ENCODE peak calls at places on chromosomes 7 and 10, in four cellular contexts. E is IMR-90, L is HepG2, A is K562. Z is an unnamed sample.

GRCh38 chr10:91410638-91411367 is 659 bp downstream of the HECTD2 start:
- DNase-seq in L (no peak), E (peak), A (peak), Z (peak)

GRCh38 chr10:77176224-77176623 is 461.4 kb downstream of the KCNMA1 start:
- DNase-seq in E (no peak), A (no peak), L (no peak), Z (no peak)

GRCh38 chr10:94747838-94748237 is 14.6 kb upstream of the CYP2C19 start:
- DNase-seq in E (no peak), A (no peak), L (no peak), Z (peak)

GRCh38 chr7:35004531-35005096 is 32.7 kb downstream of the DPY19L1 start:
- DNase-seq in A (peak), E (peak), L (peak), Z (peak)

GRCh38 chr10:60175418-60175817 is 214.3 kb downstream of the ANK3 start:
- DNase-seq in L (no peak), E (peak), A (peak), Z (peak)

GRCh38 chr7:73354196-73354595 is 26.2 kb downstream of the FKBP6 start:
- DNase-seq in L (no peak), A (no peak), E (no peak), Z (no peak)

GRCh38 chr10:122030200-122030552 is 41.2 kb downstream of the TACC2 start:
- DNase-seq in A (no peak), L (no peak), E (no peak), Z (peak)

GRCh38 chr10:100238429-100238828 is 9.0 kb upstream of the CHUK start:
- DNase-seq in E (no peak), L (no peak), A (no peak), Z (no peak)

GRCh38 chr7:5428470-5429252 is 5.0 kb upstream of the TNRC18 start:
- DNase-seq in A (peak), L (peak), E (peak), Z (no peak)

GRCh38 chr10:128072941-128073615 is 53.1 kb downstream of the MKI67 start:
- DNase-seq in L (no peak), A (no peak), E (no peak), Z (no peak)

GRCh38 chr10:665579-666091 is 23.8 kb downstream of the DIP2C start:
- DNase-seq in L (no peak), E (peak), A (no peak), Z (no peak)

GRCh38 chr7:131186816-131187215 is 140.9 kb upstream of the MKLN1 start:
- DNase-seq in A (no peak), E (no peak), L (no peak), Z (no peak)

GRCh38 chr7:158617737-158618128 is 30.1 kb upstream of the PTPRN2 start:
- DNase-seq in A (peak), L (no peak), E (peak), Z (no peak)

GRCh38 chr7:43895847-43896415 is 10.5 kb downstream of the URGCP start:
- DNase-seq in A (no peak), E (no peak), L (no peak), Z (no peak)

GRCh38 chr7:73557108-73557396 is 438 bp downstream of the BCL7B start:
- DNase-seq in A (peak), E (peak), L (peak), Z (peak)

GRCh38 chr10:82267960-82268359 is 393.0 kb downstream of the NRG3 start:
- DNase-seq in A (no peak), L (no peak), E (no peak), Z (no peak)

GRCh38 chr7:100884741-100885439 is 4.6 kb downstream of the UFSP1 start:
- DNase-seq in L (no peak), A (no peak), E (no peak), Z (no peak)

GRCh38 chr10:97136744-97137143 is 49.0 kb downstream of the SLIT1 start:
- DNase-seq in L (no peak), A (no peak), E (no peak), Z (no peak)

GRCh38 chr10:91495402-91495801 is 85.3 kb downstream of the HECTD2 start:
- DNase-seq in L (no peak), A (no peak), E (peak), Z (no peak)

GRCh38 chr10:91590904-91591791 is 41.7 kb downstream of the PPP1R3C start:
- DNase-seq in L (no peak), E (peak), A (peak), Z (peak)

GRCh38 chr7:12257582-12257981 is 46.5 kb downstream of the TMEM106B start:
- DNase-seq in A (peak), E (peak), L (peak), Z (no peak)

GRCh38 chr10:3525832-3526449 is 259.1 kb downstream of the KLF6 start:
- DNase-seq in L (peak), E (peak), A (peak), Z (peak)
- TF ChIP-seq USF2 in L (no peak), E (peak), A (no peak), Z (no peak)

GRCh38 chr7:40470817-40471216 is 336.0 kb downstream of the SUGCT start:
- DNase-seq in E (peak), A (no peak), L (no peak), Z (no peak)

GRCh38 chr7:40470111-40470736 is 335.4 kb downstream of the SUGCT start:
- DNase-seq in A (no peak), L (peak), E (peak), Z (no peak)

GRCh38 chr7:40474790-40475680 is 340.2 kb downstream of the SUGCT start:
- DNase-seq in L (no peak), A (no peak), E (no peak), Z (no peak)

GRCh38 chr7:40471891-40472290 is 337.1 kb downstream of the SUGCT start:
- DNase-seq in A (no peak), L (no peak), E (no peak), Z (no peak)

DNA sequence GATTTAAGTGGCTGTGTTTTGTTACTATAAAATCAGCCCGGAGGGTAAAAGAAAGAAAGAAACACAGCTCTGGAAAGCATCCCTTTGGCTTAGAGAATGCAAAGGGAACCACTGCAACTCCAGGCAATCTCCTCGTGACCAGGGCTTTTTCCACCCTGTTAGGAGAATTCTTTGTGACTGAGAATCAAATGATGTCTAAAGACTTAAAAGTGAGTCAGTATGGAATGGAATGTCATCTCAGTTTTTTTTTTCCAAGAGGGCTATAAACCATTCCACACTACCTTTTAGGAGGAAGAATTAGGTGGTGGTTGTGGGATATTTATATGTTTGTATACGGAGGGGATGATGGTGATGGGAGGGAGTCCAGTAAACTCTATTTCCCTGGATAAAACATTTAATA is 334.7 kb downstream of the SUGCT start:
- DNase-seq in L (no peak), E (peak), A (no peak), Z (no peak)
- TF ChIP-seq CEBPB in L (no peak), E (peak), A (no peak), Z (no peak)

GRCh38 chr10:43076876-43077420 is at the start of gene RET:
- DNase-seq in A (peak), L (no peak), E (no peak), Z (peak)
- TF ChIP-seq USF2 in A (no peak), L (no peak), E (no peak), Z (no peak)

DNA sequence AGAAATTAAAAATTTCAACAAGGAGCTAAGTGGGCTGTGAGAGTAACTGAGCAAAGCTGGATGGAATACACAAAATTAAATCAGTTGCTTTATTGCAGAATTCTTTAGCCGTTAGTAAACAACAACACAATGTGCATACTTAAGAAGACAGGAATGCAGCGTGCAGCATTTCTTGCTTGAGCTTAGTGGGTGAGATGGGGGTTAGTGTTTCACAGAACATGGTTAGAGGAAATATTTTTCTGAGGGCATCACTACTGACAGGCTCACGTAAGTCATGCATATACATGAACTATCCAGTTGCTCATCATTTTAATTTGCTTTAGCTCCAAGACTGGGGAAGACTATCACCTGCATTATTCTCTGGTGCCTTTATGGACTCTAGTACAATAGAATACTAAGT is 80.8 kb downstream of the CD36 start:
- DNase-seq in A (no peak), E (peak), L (no peak), Z (no peak)
- TF ChIP-seq CEBPB in A (no peak), E (no peak), L (no peak), Z (no peak)

GRCh38 chr10:113087082-113088029 is 137.3 kb downstream of the TCF7L2 start:
- DNase-seq in L (peak), A (peak), E (peak), Z (peak)
- TF ChIP-seq USF2 in L (no peak), A (no peak), E (peak), Z (no peak)

GRCh38 chr10:133262696-133263095 is 14.0 kb downstream of the ADAM8 start:
- DNase-seq in L (no peak), A (no peak), E (no peak), Z (no peak)

GRCh38 chr10:133259603-133259992 is 17.1 kb downstream of the ADAM8 start:
- DNase-seq in L (no peak), A (no peak), E (no peak), Z (no peak)

GRCh38 chr10:133261726-133262325 is 14.8 kb downstream of the ADAM8 start:
- DNase-seq in A (peak), L (no peak), E (peak), Z (peak)

GRCh38 chr10:133258818-133259602 is 17.7 kb downstream of the ADAM8 start:
- DNase-seq in E (peak), A (peak), L (peak), Z (peak)

DNA sequence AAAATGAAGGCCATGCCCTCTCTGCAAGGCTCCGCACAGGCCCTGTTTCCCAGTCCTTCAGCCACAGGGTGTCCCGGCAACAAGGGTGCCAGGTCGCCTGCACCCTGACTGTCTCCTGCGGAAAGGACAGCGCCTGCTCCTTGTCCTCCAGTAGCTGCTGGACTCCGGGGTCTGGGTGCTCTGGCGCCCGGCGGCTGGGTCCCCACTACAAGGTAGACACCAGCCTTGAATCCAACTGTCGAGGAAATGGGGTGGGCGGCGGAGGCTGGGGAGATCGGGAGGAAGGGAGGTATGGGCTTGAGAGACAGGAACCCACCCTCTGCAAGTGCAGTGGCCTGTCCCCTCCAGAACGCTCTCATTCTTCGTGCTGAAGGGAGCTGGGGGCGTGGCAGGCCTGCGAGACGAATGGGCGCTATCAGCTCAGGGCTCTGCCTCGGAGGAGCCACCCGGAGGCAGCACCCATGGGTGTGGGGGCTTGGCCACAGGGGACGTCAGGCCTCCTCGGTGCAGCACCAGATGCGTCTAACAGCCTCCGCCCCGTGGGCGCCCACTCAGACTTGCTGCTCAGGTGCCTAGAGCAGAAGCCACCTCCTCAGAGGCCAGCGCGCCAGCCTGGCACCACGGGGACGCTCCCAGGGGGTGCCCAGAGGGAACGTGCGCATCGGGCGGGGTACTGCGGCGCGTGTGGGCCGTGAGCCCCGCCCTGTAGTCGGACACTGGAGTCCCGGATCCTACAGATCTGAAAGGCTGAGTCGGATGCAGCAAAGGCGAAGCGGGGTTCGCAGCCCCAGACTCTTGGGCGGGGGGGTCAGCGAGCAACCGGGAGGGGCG is 15.6 kb downstream of the ADAM8 start:
- DNase-seq in E (no peak), A (peak), L (no peak), Z (peak)
- TF ChIP-seq CEBPB in E (no peak), A (no peak), L (no peak), Z (no peak)